ENCODE peak calls at places on chromosomes 3 and 15, in six cellular contexts. F is T-helper 1 cell; L is adipocyte; P is ovary; M is NCI-H1048; W is effector CD4-positive, alpha-beta T cell. R is an unnamed sample.

GRCh38 chr3:8579101-8579500 is 65.5 kb downstream of the SSUH2 start:
- DNase-seq in F (no peak), W (no peak), P (no peak), L (no peak), M (no peak), R (no peak)

GRCh38 chr3:11010406-11011165 is 18.0 kb downstream of the SLC6A1 start:
- DNase-seq in M (no peak), L (no peak), W (no peak), F (no peak), P (no peak), R (no peak)

GRCh38 chr3:123335007-123335670 is 113.8 kb downstream of the ADCY5 start:
- DNase-seq in L (no peak), M (no peak), F (no peak), P (no peak), W (no peak), R (no peak)

GRCh38 chr3:14510838-14511622 is 29.1 kb downstream of the GRIP2 start:
- DNase-seq in W (no peak), L (no peak), P (peak; percentile 15), F (no peak), M (no peak), R (no peak)

GRCh38 chr3:168989396-168989795 is 674.1 kb downstream of the MECOM start:
- DNase-seq in M (no peak), W (no peak), F (no peak), L (no peak), P (no peak), R (no peak)

GRCh38 chr15:22796079-22796478 is 9.6 kb downstream of the NIPA1 start:
- DNase-seq in L (no peak), W (no peak), F (no peak), M (no peak), P (no peak), R (no peak)

GRCh38 chr3:169227911-169228310 is 435.6 kb downstream of the MECOM start:
- DNase-seq in M (no peak), L (peak; percentile 53), F (no peak), P (no peak), W (no peak), R (peak; percentile 63)

GRCh38 chr3:61560452-61561373 is 658 bp upstream of the PTPRG start:
- DNase-seq in F (no peak), P (peak; percentile 85), M (peak; percentile 37), L (peak; percentile 92), W (no peak), R (peak; percentile 89)

GRCh38 chr3:194740859-194741486 is 55.3 kb downstream of the FAM43A start:
- DNase-seq in L (no peak), W (no peak), M (no peak), P (no peak), F (no peak), R (no peak)

GRCh38 chr15:27679621-27680521 is 419.2 kb downstream of the OCA2 start:
- DNase-seq in L (no peak), W (no peak), M (no peak), P (no peak), F (no peak), R (no peak)

GRCh38 chr3:39232859-39233258 is 40.5 kb upstream of the XIRP1 start:
- DNase-seq in F (no peak), M (no peak), L (no peak), W (no peak), P (no peak), R (no peak)

GRCh38 chr3:65048151-65048550 is 360.4 kb upstream of the ADAMTS9 start:
- DNase-seq in W (no peak), P (no peak), F (no peak), M (no peak), L (no peak), R (no peak)

GRCh38 chr15:61097852-61098251 is 131.2 kb downstream of the RORA start:
- DNase-seq in P (no peak), F (no peak), W (no peak), L (no peak), M (no peak), R (no peak)

GRCh38 chr3:52286777-52287110 is 884 bp upstream of the GLYCTK start:
- DNase-seq in M (no peak), P (peak; percentile 29), L (no peak), F (no peak), W (no peak), R (peak; percentile 41)

GRCh38 chr3:136639069-136639468 is 113.1 kb downstream of the STAG1 start:
- DNase-seq in P (no peak), W (no peak), M (no peak), L (no peak), F (no peak), R (no peak)